ENCODE peak calls at places on chromosomes 6 and 20, in four cellular contexts. E is HepG2, F is K562, M is GM12878. Q is an unnamed sample.

GRCh38 chr6:156597130-156597529 is 180.0 kb upstream of the ARID1B start:
- DNase-seq in E (no peak), F (no peak), M (no peak), Q (no peak)

GRCh38 chr6:162852810-162853577 is 125.2 kb downstream of the PACRG start:
- DNase-seq in E (no peak), F (no peak), M (no peak), Q (no peak)

GRCh38 chr6:129672883-129673631 is 36.9 kb downstream of the ARHGAP18 start:
- DNase-seq in E (peak; percentile 55), F (no peak), M (peak; percentile 60), Q (no peak)

GRCh38 chr20:20603339-20603990 is 109.0 kb downstream of the RALGAPA2 start:
- DNase-seq in E (no peak), F (no peak), M (peak; percentile 95), Q (no peak)

GRCh38 chr6:136920858-136921520 is 1.1 kb upstream of the SLC35D3 start:
- DNase-seq in E (no peak), F (no peak), M (no peak), Q (peak; percentile 17)

GRCh38 chr6:12637960-12638641 is 78.5 kb upstream of the PHACTR1 start:
- DNase-seq in E (peak; percentile 48), F (peak; percentile 24), M (peak; percentile 16), Q (peak; percentile 79)

GRCh38 chr6:123332070-123332469 is 304.7 kb downstream of the TRDN start:
- DNase-seq in E (no peak), F (no peak), M (no peak), Q (no peak)

GRCh38 chr20:31708839-31709534 is 13.7 kb downstream of the BCL2L1 start:
- DNase-seq in E (no peak), F (no peak), M (no peak), Q (no peak)

GRCh38 chr6:158644227-158645063 is at the start of gene DYNLT1:
- DNase-seq in E (peak; percentile 90), F (peak; percentile 98), M (peak; percentile 71), Q (peak; percentile 94)

GRCh38 chr6:71290611-71291010 is 2.0 kb downstream of the OGFRL1 start:
- DNase-seq in E (no peak), F (no peak), M (no peak), Q (no peak)

GRCh38 chr6:106076139-106076538 is 10.0 kb upstream of the PRDM1 start:
- DNase-seq in E (no peak), F (no peak), M (no peak), Q (no peak)

GRCh38 chr20:2687514-2687913 is 5.1 kb upstream of the EBF4 start:
- DNase-seq in E (no peak), F (no peak), M (no peak), Q (no peak)

GRCh38 chr20:2690213-2690612 is 2.4 kb upstream of the EBF4 start:
- DNase-seq in E (no peak), F (no peak), M (no peak), Q (no peak)

GRCh38 chr20:2691127-2691526 is 1.5 kb upstream of the EBF4 start:
- DNase-seq in E (no peak), F (no peak), M (no peak), Q (no peak)

GRCh38 chr20:2690718-2691117 is 1.9 kb upstream of the EBF4 start:
- DNase-seq in E (no peak), F (no peak), M (no peak), Q (no peak)

GRCh38 chr20:2688041-2688591 is 4.5 kb upstream of the EBF4 start:
- DNase-seq in E (no peak), F (peak; percentile 62), M (no peak), Q (peak; percentile 79)
- TF ChIP-seq CBFB in E (peak; percentile 9), F (no peak), M (no peak), Q (no peak)

DNA sequence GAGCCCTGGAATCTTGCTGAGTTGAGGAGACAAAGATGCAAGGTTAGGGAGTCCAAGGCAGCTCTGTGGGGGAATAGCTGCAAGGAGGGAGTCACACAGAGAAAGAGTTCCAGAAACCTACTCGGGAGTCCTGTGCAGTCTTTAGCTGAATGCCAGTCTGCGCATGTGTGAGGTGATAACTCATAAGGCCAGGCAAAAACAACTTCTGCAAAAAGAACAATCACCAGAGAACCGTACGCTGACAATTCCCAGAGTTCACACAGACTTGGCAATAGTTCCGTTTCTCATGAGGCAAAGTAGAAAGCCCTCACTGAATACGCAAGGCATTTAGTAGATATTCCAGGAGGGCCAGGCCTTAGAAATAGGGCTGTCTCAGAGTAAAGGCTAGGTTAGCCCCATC is 135.2 kb upstream of the TAB2 start:
- DNase-seq in E (no peak), F (no peak), M (no peak), Q (no peak)
- TF ChIP-seq TCF7 in E (no peak), F (no peak), M (no peak), Q (no peak)

GRCh38 chr6:131136021-131136847 is 967 bp downstream of the AKAP7 start:
- DNase-seq in E (peak; percentile 73), F (no peak), M (no peak), Q (no peak)
- TF ChIP-seq CBFB in E (no peak), F (no peak), M (no peak), Q (no peak)

GRCh38 chr20:16612708-16613107 is 39.5 kb upstream of the KIF16B start:
- DNase-seq in E (no peak), F (no peak), M (no peak), Q (no peak)

GRCh38 chr20:16611832-16612231 is 38.6 kb upstream of the KIF16B start:
- DNase-seq in E (no peak), F (no peak), M (no peak), Q (no peak)

GRCh38 chr20:16613954-16614353 is 40.7 kb upstream of the KIF16B start:
- DNase-seq in E (no peak), F (no peak), M (no peak), Q (no peak)

GRCh38 chr20:16617056-16617455 is 43.8 kb upstream of the KIF16B start:
- DNase-seq in E (no peak), F (no peak), M (no peak), Q (no peak)

GRCh38 chr20:16615199-16615598 is 42.0 kb upstream of the KIF16B start:
- DNase-seq in E (no peak), F (no peak), M (no peak), Q (no peak)
- TF ChIP-seq TCF7 in E (no peak), F (no peak), M (no peak), Q (no peak)

GRCh38 chr6:119179062-119179461 is 100.6 kb upstream of the FAM184A start:
- DNase-seq in E (no peak), F (no peak), M (no peak), Q (no peak)
- TF ChIP-seq CBFB in E (no peak), F (no peak), M (no peak), Q (no peak)

GRCh38 chr20:62368629-62369507 is 1.8 kb upstream of the LAMA5 start:
- DNase-seq in E (peak; percentile 94), F (peak; percentile 75), M (no peak), Q (peak; percentile 90)
- TF ChIP-seq TCF7 in E (peak; percentile 34), F (no peak), M (no peak), Q (no peak)

Q was measured in WTC11.